ENCODE peak calls at places on chromosomes 4 and X, in seven cellular contexts. E is nephron progenitor cell; X is activated CD4-positive, alpha-beta T cell treated with anti-CD3 and anti-CD28 coated beads, Interleukin-2, amount 50 U/mL, for 4 hours; T is skeletal muscle cell; A is HEK293T; C is astrocyte of the cerebellum; N is RCC 7860. U is an unnamed sample.

GRCh38 chr4:122884504-122884903 is 37.9 kb downstream of the NUDT6 start:
- DNase-seq in E (no peak), X (no peak), T (no peak), A (no peak), C (no peak), N (no peak), U (no peak)

GRCh38 chrX:32087663-32088062 is 1015.8 kb upstream of the FTHL17 start:
- DNase-seq in E (no peak), X (no peak), T (no peak), A (no peak), C (no peak), N (no peak), U (no peak)

GRCh38 chrX:111914398-111915092 is 38.6 kb downstream of the TRPC5OS start:
- DNase-seq in E (no peak), X (no peak), T (no peak), A (no peak), C (no peak), N (no peak), U (no peak)

GRCh38 chrX:123736333-123736921 is 3.6 kb upstream of the THOC2 start:
- DNase-seq in E (no peak), X (no peak), T (peak; percentile 63), A (no peak), C (no peak), N (peak; percentile 44), U (no peak)

GRCh38 chrX:35098419-35098818 is 155.8 kb downstream of the FAM47B start:
- DNase-seq in E (no peak), X (no peak), T (no peak), A (no peak), C (no peak), N (no peak), U (no peak)

GRCh38 chrX:131854586-131854985 is 168.5 kb upstream of the STK26 start:
- DNase-seq in E (no peak), X (no peak), T (no peak), A (no peak), C (no peak), N (no peak), U (no peak)

GRCh38 chr4:46946914-46947313 is 37.9 kb upstream of the COX7B2 start:
- DNase-seq in E (no peak), X (no peak), T (peak; percentile 8), A (no peak), C (no peak), N (no peak), U (no peak)

GRCh38 chr4:110754726-110755125 is 131.8 kb upstream of the PITX2 start:
- DNase-seq in E (no peak), X (no peak), T (no peak), A (no peak), C (peak; percentile 9), N (peak; percentile 41), U (no peak)

GRCh38 chr4:116603096-116603495 is 482.3 kb downstream of the TRAM1L1 start:
- DNase-seq in E (no peak), X (no peak), T (no peak), A (no peak), C (no peak), N (peak; percentile 22), U (no peak)

GRCh38 chr4:123170843-123171242 is 225.8 kb upstream of the SPRY1 start:
- DNase-seq in E (no peak), X (no peak), T (no peak), A (no peak), C (no peak), N (no peak), U (no peak)

GRCh38 chrX:51520393-51520792 is 24.0 kb upstream of the NUDT11 start:
- DNase-seq in E (no peak), X (no peak), T (no peak), A (no peak), C (no peak), N (no peak), U (no peak)

GRCh38 chrX:20433376-20433775 is 166.7 kb upstream of the RPS6KA3 start:
- DNase-seq in E (no peak), X (no peak), T (no peak), A (no peak), C (no peak), N (peak; percentile 55), U (no peak)

GRCh38 chrX:134807039-134807729 is 148.9 kb upstream of the PLAC1 start:
- DNase-seq in E (peak; percentile 76), X (peak; percentile 77), T (peak; percentile 64), A (peak; percentile 89), C (peak; percentile 84), N (peak; percentile 71), U (no peak)

GRCh38 chr4:145930592-145930991 is 8.0 kb downstream of the ZNF827 start:
- DNase-seq in E (no peak), X (no peak), T (no peak), A (no peak), C (no peak), N (no peak), U (no peak)

U was measured in 8988T.